ENCODE peak calls at places on chromosomes 1 and 21, in six cellular contexts. One of them, this sample, is unnamed.

GRCh38 chr1:94281361-94282142 is 44.2 kb upstream of the ARHGAP29 start:
- DNase-seq in neural progenitor cell: no peak
- DNase-seq in psoas muscle: no peak
- DNase-seq in left ventricle myocardium inferior: no peak
- DNase-seq in adrenal gland: no peak
- DNase-seq in body of pancreas: no peak
- DNase-seq in this sample: no peak

GRCh38 chr1:19484793-19485361 is 462 bp downstream of the CAPZB start:
- DNase-seq in neural progenitor cell: peak
- DNase-seq in psoas muscle: no peak
- DNase-seq in left ventricle myocardium inferior: no peak
- DNase-seq in adrenal gland: peak
- DNase-seq in body of pancreas: no peak
- DNase-seq in this sample: no peak

GRCh38 chr1:29638281-29638680 is 402.0 kb downstream of the PTPRU start:
- DNase-seq in neural progenitor cell: no peak
- DNase-seq in psoas muscle: no peak
- DNase-seq in left ventricle myocardium inferior: no peak
- DNase-seq in adrenal gland: peak
- DNase-seq in body of pancreas: no peak
- DNase-seq in this sample: no peak

GRCh38 chr1:234994411-234995295 is 134.0 kb downstream of the TOMM20 start:
- DNase-seq in neural progenitor cell: no peak
- DNase-seq in psoas muscle: no peak
- DNase-seq in left ventricle myocardium inferior: no peak
- DNase-seq in adrenal gland: peak
- DNase-seq in body of pancreas: no peak
- DNase-seq in this sample: no peak

GRCh38 chr21:31682625-31683024 is 23.1 kb downstream of the SOD1 start:
- DNase-seq in neural progenitor cell: no peak
- DNase-seq in psoas muscle: no peak
- DNase-seq in left ventricle myocardium inferior: no peak
- DNase-seq in adrenal gland: no peak
- DNase-seq in body of pancreas: no peak
- DNase-seq in this sample: no peak

GRCh38 chr1:224747578-224747977 is 131.5 kb downstream of the CNIH3 start:
- DNase-seq in neural progenitor cell: no peak
- DNase-seq in psoas muscle: no peak
- DNase-seq in left ventricle myocardium inferior: no peak
- DNase-seq in adrenal gland: no peak
- DNase-seq in body of pancreas: no peak
- DNase-seq in this sample: no peak

GRCh38 chr21:38223893-38224540 is 32.8 kb upstream of the KCNJ15 start:
- DNase-seq in neural progenitor cell: peak
- DNase-seq in psoas muscle: no peak
- DNase-seq in left ventricle myocardium inferior: no peak
- DNase-seq in adrenal gland: no peak
- DNase-seq in body of pancreas: no peak
- DNase-seq in this sample: peak

GRCh38 chr1:169146536-169147214 is 40.2 kb downstream of the ATP1B1 start:
- DNase-seq in neural progenitor cell: peak
- DNase-seq in psoas muscle: no peak
- DNase-seq in left ventricle myocardium inferior: no peak
- DNase-seq in adrenal gland: no peak
- DNase-seq in body of pancreas: no peak
- DNase-seq in this sample: no peak

GRCh38 chr1:59499273-59499955 is 202.5 kb downstream of the FGGY start:
- DNase-seq in neural progenitor cell: no peak
- DNase-seq in psoas muscle: no peak
- DNase-seq in left ventricle myocardium inferior: no peak
- DNase-seq in adrenal gland: no peak
- DNase-seq in body of pancreas: no peak
- DNase-seq in this sample: no peak
- H3K27ac ChIP-seq in neural progenitor cell: no peak
- H3K27ac ChIP-seq in psoas muscle: peak
- H3K27ac ChIP-seq in left ventricle myocardium inferior: no peak
- H3K27ac ChIP-seq in adrenal gland: peak
- H3K27ac ChIP-seq in body of pancreas: peak
- H3K27ac ChIP-seq in this sample: peak

GRCh38 chr1:220876511-220877347 is 2.5 kb upstream of the HLX start:
- DNase-seq in neural progenitor cell: peak
- DNase-seq in psoas muscle: peak
- DNase-seq in left ventricle myocardium inferior: no peak
- DNase-seq in adrenal gland: peak
- DNase-seq in body of pancreas: no peak
- DNase-seq in this sample: no peak
- H3K4me3 ChIP-seq in neural progenitor cell: peak
- H3K4me3 ChIP-seq in psoas muscle: peak
- H3K4me3 ChIP-seq in left ventricle myocardium inferior: peak
- H3K4me3 ChIP-seq in adrenal gland: no peak
- H3K4me3 ChIP-seq in body of pancreas: no peak
- H3K4me3 ChIP-seq in this sample: peak

GRCh38 chr1:1043411-1043810 is 23.5 kb downstream of the AGRN start:
- DNase-seq in neural progenitor cell: no peak
- DNase-seq in psoas muscle: no peak
- DNase-seq in left ventricle myocardium inferior: no peak
- DNase-seq in adrenal gland: no peak
- DNase-seq in body of pancreas: no peak
- DNase-seq in this sample: no peak
- H3K27ac ChIP-seq in neural progenitor cell: no peak
- H3K27ac ChIP-seq in psoas muscle: no peak
- H3K27ac ChIP-seq in left ventricle myocardium inferior: no peak
- H3K27ac ChIP-seq in adrenal gland: no peak
- H3K27ac ChIP-seq in body of pancreas: no peak
- H3K27ac ChIP-seq in this sample: no peak

GRCh38 chr1:111538343-111539035 is 35.1 kb upstream of the ADORA3 start:
- DNase-seq in neural progenitor cell: no peak
- DNase-seq in psoas muscle: no peak
- DNase-seq in left ventricle myocardium inferior: no peak
- DNase-seq in adrenal gland: no peak
- DNase-seq in body of pancreas: no peak
- DNase-seq in this sample: peak

GRCh38 chr1:111540928-111541327 is 37.5 kb upstream of the ADORA3 start:
- DNase-seq in neural progenitor cell: no peak
- DNase-seq in psoas muscle: no peak
- DNase-seq in left ventricle myocardium inferior: no peak
- DNase-seq in adrenal gland: no peak
- DNase-seq in body of pancreas: no peak
- DNase-seq in this sample: no peak

DNA sequence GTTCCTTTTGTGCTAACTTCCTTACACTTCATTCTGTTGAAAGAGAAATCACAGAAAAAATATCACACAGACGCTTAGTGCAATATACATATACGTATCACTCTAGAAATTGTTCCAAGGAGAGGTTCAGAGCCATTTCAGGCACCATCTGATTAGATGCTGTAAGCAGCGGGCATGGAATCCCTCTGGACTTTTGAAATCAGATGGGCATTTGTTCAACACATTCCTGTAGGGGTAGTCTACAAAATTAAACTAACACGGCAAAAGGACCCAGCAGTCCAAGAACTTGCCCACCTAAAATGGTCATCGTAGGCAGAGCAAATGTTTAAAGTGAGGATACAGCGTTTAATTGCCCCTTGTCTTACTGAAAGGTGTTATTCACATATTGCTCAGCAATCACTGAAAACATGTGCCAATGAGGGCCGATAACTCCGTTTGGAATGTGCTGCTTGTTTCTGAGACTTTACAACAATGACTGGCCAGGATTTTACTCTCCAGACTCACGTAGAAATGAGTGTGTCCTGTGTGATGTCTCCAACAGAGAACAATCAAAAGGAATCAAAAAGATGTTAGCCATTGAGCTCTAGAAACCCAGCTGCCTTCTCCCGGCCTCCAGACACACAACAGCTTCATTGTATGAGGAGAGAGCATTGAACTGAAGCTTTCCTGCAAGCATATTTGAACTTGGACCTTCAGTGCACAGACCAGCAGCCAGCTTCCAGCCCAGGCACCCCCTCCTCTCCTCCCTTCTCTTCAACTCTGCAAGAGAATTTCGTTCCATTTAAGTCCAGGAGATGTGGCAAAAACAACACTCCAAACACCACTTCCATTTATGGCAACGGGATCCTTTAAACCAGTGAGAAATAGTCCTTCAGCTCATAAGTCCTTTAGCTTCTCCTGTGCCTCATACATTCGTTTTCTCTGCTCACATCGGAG is 32.1 kb upstream of the ADORA3 start:
- DNase-seq in neural progenitor cell: no peak
- DNase-seq in psoas muscle: no peak
- DNase-seq in left ventricle myocardium inferior: no peak
- DNase-seq in adrenal gland: no peak
- DNase-seq in body of pancreas: no peak
- DNase-seq in this sample: no peak
- H3K4me3 ChIP-seq in neural progenitor cell: no peak
- H3K4me3 ChIP-seq in psoas muscle: no peak
- H3K4me3 ChIP-seq in left ventricle myocardium inferior: no peak
- H3K4me3 ChIP-seq in adrenal gland: no peak
- H3K4me3 ChIP-seq in body of pancreas: no peak
- H3K4me3 ChIP-seq in this sample: no peak

GRCh38 chr1:110465814-110466380 is 14.9 kb downstream of the PROK1 start:
- DNase-seq in neural progenitor cell: no peak
- DNase-seq in psoas muscle: no peak
- DNase-seq in left ventricle myocardium inferior: no peak
- DNase-seq in adrenal gland: no peak
- DNase-seq in body of pancreas: no peak
- DNase-seq in this sample: no peak
- H3K27ac ChIP-seq in neural progenitor cell: no peak
- H3K27ac ChIP-seq in psoas muscle: no peak
- H3K27ac ChIP-seq in left ventricle myocardium inferior: peak
- H3K27ac ChIP-seq in adrenal gland: no peak
- H3K27ac ChIP-seq in body of pancreas: no peak
- H3K27ac ChIP-seq in this sample: no peak

GRCh38 chr1:1403543-1404112 is 3.5 kb downstream of the MRPL20 start:
- DNase-seq in neural progenitor cell: no peak
- DNase-seq in psoas muscle: no peak
- DNase-seq in left ventricle myocardium inferior: no peak
- DNase-seq in adrenal gland: no peak
- DNase-seq in body of pancreas: no peak
- DNase-seq in this sample: no peak
- H3K4me3 ChIP-seq in neural progenitor cell: no peak
- H3K4me3 ChIP-seq in psoas muscle: no peak
- H3K4me3 ChIP-seq in left ventricle myocardium inferior: no peak
- H3K4me3 ChIP-seq in adrenal gland: no peak
- H3K4me3 ChIP-seq in body of pancreas: no peak
- H3K4me3 ChIP-seq in this sample: no peak